ENCODE peak calls at places on chromosomes 16 and 17, in five cellular contexts. I is SK-N-SH, U is stomach, Z is vagina, W is spleen. Q is an unnamed sample. For H3K4me1, the result is how much of the 10 kb centered on the place peaks cover.

GRCh38 chr16:66695935-66696668 is 441 bp downstream of the CMTM4 start:
- DNase-seq in I (no peak), U (peak), Z (no peak), W (peak), Q (no peak)

GRCh38 chr16:80804451-80805383 is at the start of gene CDYL2:
- DNase-seq in W (peak), I (peak), Z (no peak), U (peak), Q (no peak)

GRCh38 chr17:15381707-15382106 is 40.3 kb upstream of the TEKT3 start:
- DNase-seq in U (no peak), Z (peak), W (no peak), I (no peak), Q (no peak)

GRCh38 chr17:40027614-40028012 is 12.4 kb downstream of the CSF3 start:
- DNase-seq in W (no peak), U (no peak), I (peak), Z (no peak), Q (no peak)

GRCh38 chr17:10033449-10033848 is 128.4 kb upstream of the RCVRN start:
- DNase-seq in I (no peak), U (no peak), W (peak), Z (no peak), Q (no peak)

GRCh38 chr16:74019608-74020007 is 277.0 kb upstream of the PSMD7 start:
- DNase-seq in U (no peak), W (no peak), Z (no peak), I (no peak), Q (no peak)

GRCh38 chr16:79282806-79283205 is 317.7 kb downstream of the MAF start:
- DNase-seq in I (no peak), W (no peak), U (no peak), Z (no peak), Q (no peak)

GRCh38 chr16:3467920-3468319 is 24.4 kb downstream of the NAA60 start:
- DNase-seq in W (no peak), Z (no peak), U (no peak), I (no peak), Q (no peak)

GRCh38 chr16:8923199-8923598 is 40.5 kb downstream of the USP7 start:
- DNase-seq in W (no peak), I (no peak), U (no peak), Z (no peak), Q (no peak)

GRCh38 chr16:9308300-9309209 is 217.1 kb downstream of the HAPSTR1 start:
- DNase-seq in U (no peak), W (no peak), I (no peak), Z (no peak), Q (no peak)

GRCh38 chr16:3285131-3285530 is 1.8 kb downstream of the ZNF263 start:
- DNase-seq in W (no peak), I (no peak), U (no peak), Z (no peak), Q (no peak)

GRCh38 chr16:10150906-10151305 is 31.3 kb downstream of the GRIN2A start:
- DNase-seq in U (no peak), Z (no peak), I (no peak), W (no peak), Q (no peak)

GRCh38 chr16:66569131-66569530 is 2.9 kb downstream of the CMTM1 start:
- DNase-seq in Z (no peak), U (no peak), W (no peak), I (no peak), Q (no peak)

GRCh38 chr16:31880322-31880979 is 6.8 kb downstream of the ZNF267 start:
- DNase-seq in W (no peak), U (no peak), I (no peak), Z (no peak), Q (no peak)

GRCh38 chr17:38724337-38724988 is 5.7 kb upstream of the CISD3 start:
- DNase-seq in W (peak), U (peak), I (peak), Z (no peak), Q (no peak)

GRCh38 chr17:61247438-61247837 is 152.2 kb upstream of the TBX2 start:
- DNase-seq in W (no peak), I (no peak), U (no peak), Z (no peak), Q (no peak)

GRCh38 chr16:66617010-66617434 is 12.5 kb downstream of the CMTM3 start:
- DNase-seq in Z (no peak), U (no peak), W (no peak), I (no peak), Q (no peak)

GRCh38 chr17:48335858-48336500 is 94.0 kb downstream of the SKAP1 start:
- DNase-seq in U (no peak), Z (no peak), I (peak), W (no peak), Q (no peak)

GRCh38 chr16:46898006-46898405 is 13.8 kb downstream of the GPT2 start:
- DNase-seq in W (no peak), Z (no peak), U (no peak), I (no peak), Q (no peak)

GRCh38 chr16:9597967-9598730 is 506.7 kb downstream of the HAPSTR1 start:
- DNase-seq in I (no peak), Z (no peak), W (no peak), U (no peak), Q (no peak)

GRCh38 chr16:56488035-56488434 is 31.8 kb downstream of the BBS2 start:
- DNase-seq in W (no peak), U (no peak), I (no peak), Z (no peak), Q (no peak)

GRCh38 chr17:36978810-36979584 is 30.2 kb downstream of the AATF start:
- DNase-seq in U (no peak), W (no peak), I (no peak), Z (no peak), Q (no peak)

GRCh38 chr17:81277938-81278693 is 17.0 kb downstream of the SLC38A10 start:
- DNase-seq in W (no peak), Z (no peak), I (no peak), U (no peak), Q (no peak)

GRCh38 chr17:42525221-42525620 is 10.8 kb upstream of the NAGLU start:
- DNase-seq in W (no peak), U (no peak), Z (no peak), I (no peak), Q (no peak)

GRCh38 chr17:47622179-47622549 is 27.6 kb upstream of the KPNB1 start:
- DNase-seq in Z (no peak), I (no peak), W (no peak), U (no peak), Q (no peak)

GRCh38 chr16:56965939-56966515 is 4.3 kb downstream of the CETP start:
- DNase-seq in Z (no peak), U (no peak), I (no peak), W (no peak), Q (no peak)

GRCh38 chr17:38452719-38453118 is 24.5 kb downstream of the ARHGAP23 start:
- DNase-seq in W (no peak), I (no peak), Z (no peak), U (no peak), Q (no peak)

GRCh38 chr16:21276090-21276489 is 2.0 kb downstream of the CRYM start:
- DNase-seq in Z (no peak), U (no peak), W (no peak), I (no peak), Q (no peak)

GRCh38 chr17:63649813-63650212 is 27.6 kb downstream of the MAP3K3 start:
- DNase-seq in U (no peak), Z (no peak), I (no peak), W (no peak), Q (no peak)

GRCh38 chr16:2251281-2252111 is at the start of gene ECI1:
- DNase-seq in U (peak), W (peak), Z (no peak), I (peak), Q (peak)
- TF ChIP-seq CTCF in U (peak), W (peak), Z (peak), I (peak), Q (peak)

GRCh38 chr17:1083451-1084187 is 86.7 kb downstream of the TIMM22 start:
- DNase-seq in U (peak), Z (no peak), I (no peak), W (no peak), Q (no peak)
- TF ChIP-seq POLR2AphosphoS5 in U (no peak), Z (no peak), I (no peak), W (no peak), Q (no peak)

GRCh38 chr17:50201226-50201854 is at the start of gene COL1A1:
- DNase-seq in W (peak), I (peak), Z (no peak), U (peak), Q (no peak)

GRCh38 chr17:50204431-50204830 is 3.0 kb upstream of the COL1A1 start:
- DNase-seq in W (no peak), I (no peak), U (no peak), Z (no peak), Q (no peak)

GRCh38 chr17:50203589-50204345 is 2.3 kb upstream of the COL1A1 start:
- DNase-seq in I (no peak), W (no peak), U (no peak), Z (no peak), Q (no peak)

GRCh38 chr17:50205111-50205821 is 3.8 kb upstream of the COL1A1 start:
- DNase-seq in U (no peak), W (no peak), Z (no peak), I (no peak), Q (no peak)

DNA sequence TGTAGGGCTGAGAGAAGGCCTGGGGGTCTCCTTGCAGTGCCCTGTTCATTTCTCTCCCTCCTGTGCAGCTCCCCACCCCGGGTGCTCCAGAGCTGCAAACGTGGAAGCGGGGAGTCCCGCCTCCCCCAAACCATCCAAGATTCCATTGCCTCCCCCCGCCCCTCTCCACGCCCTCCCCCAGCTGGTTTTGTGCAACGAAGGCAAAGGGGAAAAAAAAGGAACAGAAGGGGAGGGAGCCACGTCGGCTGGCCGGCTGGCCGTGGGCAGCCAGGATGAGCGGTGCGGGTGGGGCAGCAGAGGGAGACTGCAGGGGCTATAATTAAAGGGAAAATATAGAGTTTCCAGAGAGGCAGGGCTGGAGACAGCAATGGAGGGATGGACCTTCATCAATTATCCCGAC is 1.7 kb upstream of the COL1A1 start:
- DNase-seq in W (no peak), Z (no peak), U (no peak), I (no peak), Q (no peak)
- H3K4me1 ChIP-seq in W (under half), Z (half or more), U (under half), I (half or more), Q (half or more)

GRCh38 chr16:85335584-85336492 is 223.6 kb upstream of the CIBAR2 start:
- DNase-seq in W (no peak), I (no peak), U (no peak), Z (no peak), Q (no peak)

GRCh38 chr16:85332175-85332574 is 219.9 kb upstream of the CIBAR2 start:
- DNase-seq in W (no peak), I (no peak), U (no peak), Z (no peak), Q (no peak)

GRCh38 chr16:85333337-85333736 is 221.1 kb upstream of the CIBAR2 start:
- DNase-seq in U (no peak), I (no peak), Z (no peak), W (no peak), Q (no peak)

GRCh38 chr16:85333744-85334640 is 221.7 kb upstream of the CIBAR2 start:
- DNase-seq in Z (no peak), U (no peak), W (no peak), I (peak), Q (no peak)

GRCh38 chr16:85334718-85335583 is 222.7 kb upstream of the CIBAR2 start:
- DNase-seq in Z (no peak), U (peak), W (no peak), I (peak), Q (no peak)
- TF ChIP-seq CTCF in Z (no peak), U (no peak), W (no peak), I (no peak), Q (no peak)

Q was measured in esophagus muscularis mucosa.